ENCODE peak calls at places on chromosomes 2 and 18, in four cellular contexts. U is HCT116, A is K562, G is H1. T is an unnamed sample.

GRCh38 chr2:2696341-2697132 is 365.5 kb upstream of the MYT1L start:
- DNase-seq in U (no peak), A (no peak), G (no peak), T (no peak)

GRCh38 chr18:6150481-6150880 is 255.2 kb upstream of the TMEM200C start:
- DNase-seq in U (no peak), A (no peak), G (no peak), T (no peak)

GRCh38 chr2:234879671-234880455 is 72.0 kb upstream of the SH3BP4 start:
- DNase-seq in U (peak; percentile 41), A (peak; percentile 12), G (no peak), T (peak; percentile 54)

GRCh38 chr2:171178993-171179392 is 18.3 kb upstream of the TLK1 start:
- DNase-seq in U (no peak), A (no peak), G (no peak), T (no peak)

GRCh38 chr18:7146067-7146466 is 28.5 kb upstream of the LAMA1 start:
- DNase-seq in U (no peak), A (no peak), G (no peak), T (no peak)

GRCh38 chr2:127381762-127382161 is 6.0 kb downstream of the MAP3K2 start:
- DNase-seq in U (no peak), A (no peak), G (no peak), T (no peak)

GRCh38 chr2:242029422-242030225 is 160.1 kb downstream of the RTP5 start:
- DNase-seq in U (no peak), A (no peak), G (peak; percentile 22), T (no peak)

GRCh38 chr18:67408240-67408639 is 108.3 kb downstream of the DSEL start:
- DNase-seq in U (no peak), A (no peak), G (no peak), T (no peak)

GRCh38 chr2:228401065-228401912 is 219.8 kb upstream of the SPHKAP start:
- DNase-seq in U (no peak), A (no peak), G (no peak), T (no peak)

GRCh38 chr2:200380139-200380561 is 73.7 kb downstream of the SPATS2L start:
- DNase-seq in U (no peak), A (no peak), G (no peak), T (no peak)

GRCh38 chr2:168526641-168527040 is 70.6 kb downstream of the CERS6 start:
- DNase-seq in U (no peak), A (no peak), G (no peak), T (no peak)

GRCh38 chr2:113138428-113139322 is 11.3 kb downstream of the IL1RN start:
- DNase-seq in U (peak; percentile 79), A (peak; percentile 77), G (peak; percentile 48), T (peak; percentile 76)

GRCh38 chr18:76593838-76594237 is 98.8 kb upstream of the ZNF516 start:
- DNase-seq in U (no peak), A (no peak), G (peak; percentile 20), T (no peak)

GRCh38 chr2:202039278-202040100 is 5.8 kb downstream of the FZD7 start:
- DNase-seq in U (no peak), A (no peak), G (no peak), T (no peak)

GRCh38 chr2:70069049-70069448 is 18.2 kb upstream of the PCBP1 start:
- DNase-seq in U (no peak), A (no peak), G (no peak), T (peak; percentile 88)

GRCh38 chr2:190653931-190654330 is 5.0 kb downstream of the NAB1 start:
- DNase-seq in U (no peak), A (no peak), G (no peak), T (no peak)

GRCh38 chr2:240557808-240558207 is at the start of gene ANKMY1:
- DNase-seq in U (no peak), A (no peak), G (peak; percentile 93), T (no peak)

GRCh38 chr2:202361133-202361532 is 15.0 kb upstream of the BMPR2 start:
- DNase-seq in U (no peak), A (no peak), G (no peak), T (no peak)

GRCh38 chr2:54678719-54679118 is 44.7 kb upstream of the EML6 start:
- DNase-seq in U (no peak), A (no peak), G (no peak), T (no peak)

GRCh38 chr2:39881948-39882347 is 102.9 kb upstream of the THUMPD2 start:
- DNase-seq in U (no peak), A (no peak), G (no peak), T (no peak)

GRCh38 chr2:106095478-106096392 is 98.4 kb downstream of the UXS1 start:
- DNase-seq in U (no peak), A (no peak), G (no peak), T (no peak)

GRCh38 chr2:71671203-71671602 is 217.8 kb downstream of the DYSF start:
- DNase-seq in U (no peak), A (no peak), G (peak; percentile 35), T (no peak)

GRCh38 chr2:65562890-65563289 is 130.5 kb upstream of the SPRED2 start:
- DNase-seq in U (no peak), A (no peak), G (no peak), T (no peak)

GRCh38 chr2:32496657-32497056 is 131.2 kb upstream of the TTC27 start:
- DNase-seq in U (no peak), A (no peak), G (no peak), T (no peak)

GRCh38 chr2:201939366-201939985 is 94.2 kb upstream of the FZD7 start:
- DNase-seq in U (no peak), A (no peak), G (no peak), T (no peak)

GRCh38 chr2:99971326-99971965 is 170.9 kb downstream of the AFF3 start:
- DNase-seq in U (no peak), A (no peak), G (no peak), T (no peak)

GRCh38 chr2:124953921-124954320 is 928.8 kb downstream of the CNTNAP5 start:
- DNase-seq in U (no peak), A (no peak), G (no peak), T (no peak)

GRCh38 chr18:55522011-55522410 is 66.0 kb downstream of the TCF4 start:
- DNase-seq in U (no peak), A (peak; percentile 23), G (peak; percentile 82), T (no peak)
- TF ChIP-seq FOSL1 in U (no peak), A (no peak), G (no peak), T (no peak)

GRCh38 chr18:35121531-35121930 is 80.3 kb downstream of the MAPRE2 start:
- DNase-seq in U (no peak), A (no peak), G (no peak), T (no peak)

GRCh38 chr18:35122586-35123224 is 81.5 kb downstream of the MAPRE2 start:
- DNase-seq in U (no peak), A (no peak), G (peak; percentile 73), T (no peak)

GRCh38 chr18:35123811-35124210 is 82.6 kb downstream of the MAPRE2 start:
- DNase-seq in U (no peak), A (no peak), G (no peak), T (no peak)

GRCh38 chr18:35118641-35119040 is 77.4 kb downstream of the MAPRE2 start:
- DNase-seq in U (no peak), A (no peak), G (no peak), T (no peak)

DNA sequence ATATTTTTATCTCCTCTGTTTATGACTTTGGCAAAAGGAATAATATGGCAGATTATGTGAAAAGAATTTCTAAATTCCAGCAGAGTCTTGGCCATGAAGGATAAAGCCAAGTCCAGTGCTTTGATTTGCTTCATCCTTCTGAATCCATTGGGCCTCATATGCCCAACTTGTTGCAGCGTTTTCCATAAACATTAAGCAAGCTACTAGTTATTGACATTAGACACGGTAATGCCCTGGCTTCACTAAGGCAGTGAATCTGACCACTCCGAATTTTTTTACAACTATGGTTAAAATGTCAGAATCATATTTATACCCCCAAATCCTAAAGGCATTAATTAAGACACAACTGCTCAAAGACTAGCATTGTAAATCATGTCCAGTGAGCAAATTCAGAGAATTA is 79.8 kb downstream of the MAPRE2 start:
- DNase-seq in U (no peak), A (no peak), G (no peak), T (no peak)
- TF ChIP-seq FOSL1 in U (no peak), A (no peak), G (no peak), T (no peak)

DNA sequence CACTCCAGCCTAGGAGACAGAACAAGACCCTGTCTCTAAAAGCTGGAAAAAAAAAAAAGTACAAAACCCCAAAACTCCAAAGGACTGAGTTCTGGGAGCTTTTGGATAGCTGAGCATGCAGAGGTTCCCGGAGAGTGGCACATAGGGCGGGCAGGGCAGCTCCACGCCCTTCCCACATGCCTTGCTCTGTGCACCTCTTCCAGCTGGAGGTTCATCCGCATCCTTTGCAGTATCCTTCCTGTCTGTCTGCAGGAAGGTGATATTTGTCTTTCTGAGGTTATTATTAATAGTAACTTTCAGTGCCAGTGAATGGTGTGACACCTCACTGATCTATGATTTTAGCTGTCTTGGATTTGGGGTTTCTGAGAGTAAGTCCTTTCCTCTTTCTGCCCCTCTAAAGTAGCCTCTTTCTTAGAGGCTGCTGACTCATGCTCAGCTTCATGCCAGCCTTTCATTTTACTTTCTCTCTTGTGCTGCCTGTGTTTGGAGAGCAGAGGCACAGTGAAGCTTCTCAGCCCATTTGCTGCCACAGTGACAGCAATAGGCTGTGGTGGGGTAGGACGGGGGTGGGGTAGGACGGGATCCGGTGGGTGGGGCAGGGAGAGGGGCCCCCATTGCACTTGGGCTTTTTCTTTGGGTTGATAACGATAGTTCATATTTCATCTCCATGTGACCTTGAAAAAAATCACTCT is 70.4 kb downstream of the INPP4A start:
- DNase-seq in U (no peak), A (peak; percentile 22), G (no peak), T (no peak)
- TF ChIP-seq FOSL1 in U (no peak), A (no peak), G (no peak), T (no peak)

GRCh38 chr2:8888963-8889362 is 51.5 kb upstream of the KIDINS220 start:
- DNase-seq in U (no peak), A (no peak), G (no peak), T (no peak)

GRCh38 chr2:8886876-8887275 is 49.5 kb upstream of the KIDINS220 start:
- DNase-seq in U (no peak), A (no peak), G (no peak), T (no peak)

GRCh38 chr2:8886197-8886508 is 48.7 kb upstream of the KIDINS220 start:
- DNase-seq in U (no peak), A (no peak), G (no peak), T (no peak)

GRCh38 chr2:8884812-8885211 is 47.4 kb upstream of the KIDINS220 start:
- DNase-seq in U (no peak), A (no peak), G (no peak), T (no peak)

DNA sequence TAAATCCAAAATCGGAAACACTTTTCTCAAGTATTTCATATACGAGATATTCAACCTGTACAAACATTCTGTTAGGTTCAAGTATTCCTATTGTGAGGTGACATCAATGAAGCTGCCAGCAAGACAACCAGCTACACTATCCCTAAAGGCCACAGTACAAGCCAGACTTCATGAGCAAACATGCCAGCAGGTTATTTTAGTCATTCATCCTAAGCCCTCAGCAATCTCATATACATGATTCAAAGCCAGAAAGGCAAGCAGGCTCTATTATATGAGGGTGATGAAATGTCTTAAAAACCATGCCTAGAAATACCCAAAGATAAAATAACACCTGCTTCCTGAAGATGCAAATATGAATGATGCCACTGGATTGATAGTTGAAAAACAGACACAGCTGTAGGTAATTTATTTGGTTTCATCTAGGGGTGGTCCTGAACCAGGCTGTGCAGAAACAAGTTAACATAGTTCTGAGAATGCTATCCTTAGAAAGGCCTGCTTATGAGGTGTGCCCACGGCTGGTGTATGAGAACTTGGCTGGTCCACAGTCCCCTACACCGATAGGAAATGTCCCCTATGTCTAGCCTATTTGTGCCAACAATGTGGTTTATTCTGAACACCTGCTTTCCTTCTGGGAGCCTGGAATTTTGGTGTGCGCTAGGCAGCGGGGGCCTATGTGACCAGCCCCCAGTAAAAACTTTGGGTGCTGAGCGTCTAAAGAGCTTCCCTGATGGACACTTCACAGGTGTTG is 48.2 kb upstream of the KIDINS220 start:
- DNase-seq in U (no peak), A (no peak), G (no peak), T (no peak)
- TF ChIP-seq FOSL1 in U (no peak), A (no peak), G (no peak), T (no peak)